ENCODE peak calls at places on chromosomes 12 and 14, in five cellular contexts. X is AG04450; I is stimulated activated CD8-positive, alpha-beta memory T cell treated with anti-CD3 and anti-CD28 coated beads, Interleukin-4, amount 100 ng/mL, for 4 hours; K is left ventricle myocardium inferior; T is effector CD4-positive, alpha-beta T cell. L is an unnamed sample.

GRCh38 chr14:67444395-67444794 is 32.4 kb upstream of the PLEK2 start:
- DNase-seq in I (no peak), T (no peak), X (no peak), K (no peak), L (no peak)

GRCh38 chr12:117853600-117853999 is 115.2 kb downstream of the KSR2 start:
- DNase-seq in I (no peak), T (no peak), X (no peak), K (no peak), L (no peak)

GRCh38 chr14:68687746-68688145 is 105.1 kb downstream of the ZFP36L1 start:
- DNase-seq in K (no peak), I (no peak), X (no peak), T (no peak), L (no peak)

GRCh38 chr12:115752913-115753726 is 524.4 kb downstream of the MED13L start:
- DNase-seq in X (peak; percentile 48), K (no peak), I (no peak), T (no peak), L (no peak)

GRCh38 chr12:95790912-95791849 is 617 bp upstream of the NTN4 start:
- DNase-seq in T (no peak), X (no peak), I (no peak), K (no peak), L (no peak)

GRCh38 chr14:91977909-91978308 is 30.4 kb upstream of the FBLN5 start:
- DNase-seq in T (no peak), I (no peak), K (no peak), X (no peak), L (no peak)

GRCh38 chr12:89475203-89475990 is 49.2 kb downstream of the GALNT4 start:
- DNase-seq in K (no peak), I (no peak), T (no peak), X (no peak), L (no peak)

GRCh38 chr14:93028724-93029076 is 87.0 kb downstream of the ITPK1 start:
- DNase-seq in X (no peak), T (no peak), I (no peak), K (no peak), L (no peak)

GRCh38 chr12:96424601-96425000 is 24.4 kb upstream of the CDK17 start:
- DNase-seq in T (no peak), I (no peak), K (no peak), X (no peak), L (no peak)

GRCh38 chr14:104545151-104545931 is 34.2 kb upstream of the C14orf180 start:
- DNase-seq in I (no peak), T (no peak), K (no peak), X (no peak), L (no peak)

GRCh38 chr12:100716949-100717732 is 77.4 kb upstream of the ANO4 start:
- DNase-seq in X (no peak), K (no peak), I (no peak), T (no peak), L (no peak)

GRCh38 chr12:8120072-8120713 is 3.2 kb upstream of the CLEC4A start:
- DNase-seq in I (no peak), K (no peak), T (no peak), X (no peak), L (no peak)

GRCh38 chr12:118549506-118550109 is 173.3 kb downstream of the SUDS3 start:
- DNase-seq in T (no peak), K (no peak), I (no peak), X (no peak), L (no peak)

GRCh38 chr14:95272057-95272456 is 47.7 kb downstream of the CLMN start:
- DNase-seq in X (no peak), K (no peak), T (no peak), I (no peak), L (no peak)

GRCh38 chr12:127280393-127281275 is 986.3 kb upstream of the TMEM132C start:
- DNase-seq in T (peak; percentile 31), K (peak; percentile 21), X (no peak), I (peak; percentile 30), L (no peak)

GRCh38 chr12:121278450-121279375 is 17.8 kb downstream of the CAMKK2 start:
- DNase-seq in X (peak; percentile 16), T (no peak), K (peak; percentile 46), I (no peak), L (no peak)

GRCh38 chr14:71408362-71409035 is 501.2 kb downstream of the PCNX1 start:
- DNase-seq in T (no peak), X (no peak), K (no peak), I (no peak), L (no peak)

GRCh38 chr14:61179061-61179675 is 102.0 kb downstream of the TMEM30B start:
- DNase-seq in T (no peak), X (no peak), K (no peak), I (no peak), L (no peak)

GRCh38 chr14:79011920-79012204 is 841.7 kb downstream of the NRXN3 start:
- DNase-seq in T (no peak), I (no peak), X (no peak), K (no peak), L (no peak)

GRCh38 chr12:51852404-51853137 is 4.1 kb upstream of the FIGNL2 start:
- DNase-seq in X (no peak), K (no peak), T (no peak), I (no peak), L (no peak)

GRCh38 chr14:53355581-53356112 is 202.5 kb upstream of the DDHD1 start:
- DNase-seq in T (no peak), X (no peak), I (no peak), K (no peak), L (no peak)